ENCODE peak calls at places on chromosomes 5 and 9, in ten cellular contexts. D, G, W, K, Z, P, R, O, N and J are unnamed samples.

GRCh38 chr5:84382363-84383295 is 2.1 kb downstream of the EDIL3 start:
- DNase-seq in R (peak), G (peak), Z (peak), N (peak), O (no peak), D (peak), W (peak), P (peak), K (peak), J (peak)

GRCh38 chr5:129410488-129410887 is 49.6 kb upstream of the ADAMTS19 start:
- DNase-seq in Z (no peak), O (no peak), K (no peak), R (no peak), W (no peak), P (no peak), D (no peak), G (no peak), N (no peak), J (no peak)

GRCh38 chr5:170737591-170737990 is 45.9 kb upstream of the GABRP start:
- DNase-seq in W (no peak), N (no peak), P (no peak), G (no peak), K (no peak), D (no peak), O (no peak), R (no peak), Z (no peak), J (no peak)

GRCh38 chr5:42676362-42676761 is 80.3 kb upstream of the CCDC152 start:
- DNase-seq in D (no peak), W (no peak), N (no peak), G (no peak), P (no peak), O (no peak), K (no peak), Z (no peak), R (no peak), J (no peak)

GRCh38 chr9:131441441-131441840 is 47.6 kb downstream of the PRRC2B start:
- DNase-seq in W (no peak), N (no peak), D (no peak), K (no peak), G (no peak), R (no peak), P (no peak), O (no peak), Z (no peak), J (no peak)

GRCh38 chr5:113682497-113683136 is 169.1 kb downstream of the YTHDC2 start:
- DNase-seq in K (no peak), Z (peak), P (peak), W (peak), N (no peak), R (no peak), G (no peak), D (no peak), O (peak), J (no peak)

GRCh38 chr5:154577449-154577848 is 99.4 kb upstream of the HAND1 start:
- DNase-seq in P (no peak), O (peak), W (no peak), R (no peak), N (no peak), G (no peak), K (no peak), Z (no peak), D (no peak), J (no peak)

GRCh38 chr9:79023134-79023577 is 548.6 kb upstream of the TLE4 start:
- DNase-seq in P (peak), W (peak), O (peak), G (no peak), R (peak), D (no peak), N (peak), Z (peak), K (no peak), J (no peak)

GRCh38 chr5:116763987-116764866 is 189.6 kb upstream of the SEMA6A start:
- DNase-seq in Z (no peak), O (peak), P (no peak), G (no peak), K (no peak), W (peak), R (no peak), N (no peak), D (no peak), J (peak)

GRCh38 chr9:109346904-109347303 is 26.0 kb upstream of the EPB41L4B start:
- DNase-seq in W (no peak), P (no peak), G (no peak), O (no peak), N (no peak), D (no peak), Z (no peak), K (no peak), R (peak), J (no peak)

GRCh38 chr5:147690595-147690994 is 91.9 kb downstream of the JAKMIP2 start:
- DNase-seq in P (peak), W (peak), R (peak), D (no peak), Z (peak), O (peak), N (peak), G (no peak), K (no peak), J (peak)

GRCh38 chr5:40717281-40717680 is 37.6 kb downstream of the PTGER4 start:
- DNase-seq in R (no peak), N (no peak), O (no peak), G (no peak), P (peak), K (no peak), Z (peak), D (no peak), W (no peak), J (no peak)

GRCh38 chr9:105219291-105219805 is 25.1 kb upstream of the SLC44A1 start:
- DNase-seq in K (no peak), G (no peak), P (no peak), O (no peak), N (no peak), D (no peak), Z (no peak), W (peak), R (no peak), J (no peak)

GRCh38 chr5:138716456-138716924 is 36.7 kb upstream of the CTNNA1 start:
- DNase-seq in D (no peak), Z (peak), N (no peak), R (no peak), P (peak), O (no peak), G (no peak), W (peak), K (no peak), J (peak)

GRCh38 chr5:80127037-80127642 is 92.0 kb downstream of the THBS4 start:
- DNase-seq in P (no peak), R (no peak), Z (no peak), D (no peak), O (no peak), N (no peak), G (no peak), K (no peak), W (no peak), J (no peak)

GRCh38 chr5:66807743-66808142 is 211.6 kb downstream of the MAST4 start:
- DNase-seq in G (no peak), W (peak), P (peak), R (peak), Z (peak), K (no peak), O (peak), N (peak), D (no peak), J (peak)

GRCh38 chr5:50675385-50675784 is 8.9 kb downstream of the PARP8 start:
- DNase-seq in Z (no peak), G (no peak), D (no peak), P (no peak), K (no peak), N (no peak), O (no peak), R (no peak), W (no peak), J (no peak)

GRCh38 chr9:116572095-116572748 is 114.9 kb upstream of the TRIM32 start:
- DNase-seq in Z (peak), N (peak), P (peak), W (peak), K (peak), G (peak), R (peak), O (peak), D (peak), J (peak)

GRCh38 chr5:111075520-111075919 is 4.0 kb downstream of the TSLP start:
- DNase-seq in K (no peak), W (peak), D (no peak), O (peak), Z (peak), P (no peak), R (no peak), G (no peak), N (peak), J (no peak)

GRCh38 chr5:111070272-111071134 is 1.0 kb upstream of the TSLP start:
- DNase-seq in N (no peak), K (no peak), G (peak), D (no peak), R (peak), Z (no peak), P (no peak), W (no peak), O (no peak), J (no peak)

GRCh38 chr5:111071413-111071812 is at the start of gene TSLP:
- DNase-seq in D (no peak), O (no peak), Z (no peak), G (no peak), P (no peak), R (no peak), K (no peak), W (no peak), N (no peak), J (no peak)

GRCh38 chr5:111074244-111074643 is 2.7 kb downstream of the TSLP start:
- DNase-seq in P (no peak), N (no peak), O (peak), K (no peak), G (no peak), R (no peak), W (no peak), Z (no peak), D (no peak), J (no peak)

DNA sequence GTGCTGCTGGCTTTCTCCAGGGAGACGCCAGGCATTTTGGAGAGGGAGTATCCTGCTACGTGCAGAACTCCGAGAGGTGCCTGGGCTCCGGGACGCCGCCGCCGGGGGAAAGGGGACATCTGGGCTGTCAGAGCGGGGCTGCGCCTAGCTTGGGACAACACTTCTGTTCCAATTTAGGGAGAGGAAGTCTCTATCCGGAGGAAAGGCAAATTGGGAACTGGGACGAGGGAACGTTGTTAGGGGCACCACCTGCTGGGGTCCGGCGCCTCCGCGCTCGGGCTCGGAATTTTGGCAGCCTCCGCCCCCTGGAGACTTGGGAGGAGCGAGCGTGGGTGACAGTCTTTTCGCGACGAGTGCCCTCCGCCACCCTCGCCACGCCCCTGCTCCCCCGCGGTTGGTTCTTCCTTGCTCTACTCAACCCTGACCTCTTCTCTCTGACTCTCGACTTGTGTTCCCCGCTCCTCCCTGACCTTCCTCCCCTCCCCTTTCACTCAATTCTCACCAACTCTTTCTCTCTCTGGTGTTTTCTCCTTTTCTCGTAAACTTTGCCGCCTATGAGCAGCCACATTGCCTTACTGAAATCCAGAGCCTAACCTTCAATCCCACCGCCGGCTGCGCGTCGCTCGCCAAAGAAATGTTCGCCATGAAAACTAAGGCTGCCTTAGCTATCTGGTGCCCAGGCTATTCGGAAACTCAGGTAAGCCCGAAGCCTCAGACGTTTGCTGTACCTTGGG is 1.6 kb downstream of the TSLP start:
- DNase-seq in P (no peak), D (peak), R (peak), N (peak), O (no peak), G (peak), K (peak), Z (peak), W (peak), J (peak)
- TF ChIP-seq CTCF in P (no peak), D (peak), R (no peak), N (peak), O (peak), G (no peak), K (no peak), Z (no peak), W (no peak), J (no peak)

DNA sequence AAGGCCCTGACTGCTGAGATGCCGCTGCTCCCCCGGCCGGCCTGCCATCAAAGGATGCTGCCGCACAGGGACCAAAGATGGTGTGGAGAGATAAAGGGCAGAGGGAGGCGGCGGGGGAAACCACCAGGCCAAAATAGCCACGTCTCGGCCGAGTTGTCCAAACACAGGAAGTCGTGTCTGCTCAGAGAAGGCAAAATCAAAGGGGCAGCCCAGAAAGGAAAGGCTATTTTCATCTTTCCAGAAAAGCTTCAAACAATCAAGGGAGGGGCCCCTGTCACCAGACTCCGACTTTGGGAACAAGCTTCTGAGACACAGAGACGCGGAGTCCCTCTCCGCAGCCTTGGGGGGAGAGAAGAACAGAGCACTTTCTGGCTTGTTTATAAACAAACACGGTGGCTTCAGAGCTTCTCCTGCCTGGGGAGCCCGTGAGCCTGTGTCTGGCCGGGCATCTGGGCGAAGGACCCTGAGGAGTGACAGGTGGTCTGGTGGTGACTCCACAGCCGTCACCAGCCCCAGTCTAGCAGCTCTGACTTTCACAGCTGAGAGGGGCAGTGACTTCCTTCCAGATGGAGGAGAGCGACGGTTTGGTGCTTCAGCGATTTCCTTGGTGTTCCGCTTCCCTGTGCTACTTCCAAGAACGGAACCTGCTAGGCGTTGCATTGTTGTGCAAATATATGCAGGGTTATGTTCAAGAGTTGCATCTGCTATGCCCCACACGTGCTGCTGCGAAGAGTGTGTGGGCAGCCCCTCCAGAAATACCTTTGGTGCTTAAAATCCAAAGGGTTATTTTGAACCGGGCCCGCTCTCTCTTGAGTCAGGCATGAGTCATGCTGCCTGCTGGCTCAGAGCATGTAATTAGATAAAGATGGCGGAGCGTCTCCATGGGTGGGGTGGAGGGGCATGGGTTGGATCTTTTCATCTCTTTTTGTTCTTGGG is 24.0 kb downstream of the ADAMTSL2 start:
- DNase-seq in P (no peak), D (peak), K (peak), N (peak), G (no peak), W (peak), R (peak), O (peak), Z (peak), J (no peak)
- TF ChIP-seq CTCF in P (no peak), D (no peak), K (no peak), N (no peak), G (no peak), W (no peak), R (no peak), O (no peak), Z (no peak), J (no peak)

GRCh38 chr5:29079771-29080170 is 2041.4 kb upstream of the CDH9 start:
- DNase-seq in R (no peak), G (no peak), O (no peak), K (no peak), W (no peak), N (no peak), Z (no peak), D (no peak), P (peak), J (peak)
- TF ChIP-seq CTCF in R (no peak), G (no peak), O (no peak), K (no peak), W (no peak), N (no peak), Z (no peak), D (no peak), P (no peak), J (peak)

DNA sequence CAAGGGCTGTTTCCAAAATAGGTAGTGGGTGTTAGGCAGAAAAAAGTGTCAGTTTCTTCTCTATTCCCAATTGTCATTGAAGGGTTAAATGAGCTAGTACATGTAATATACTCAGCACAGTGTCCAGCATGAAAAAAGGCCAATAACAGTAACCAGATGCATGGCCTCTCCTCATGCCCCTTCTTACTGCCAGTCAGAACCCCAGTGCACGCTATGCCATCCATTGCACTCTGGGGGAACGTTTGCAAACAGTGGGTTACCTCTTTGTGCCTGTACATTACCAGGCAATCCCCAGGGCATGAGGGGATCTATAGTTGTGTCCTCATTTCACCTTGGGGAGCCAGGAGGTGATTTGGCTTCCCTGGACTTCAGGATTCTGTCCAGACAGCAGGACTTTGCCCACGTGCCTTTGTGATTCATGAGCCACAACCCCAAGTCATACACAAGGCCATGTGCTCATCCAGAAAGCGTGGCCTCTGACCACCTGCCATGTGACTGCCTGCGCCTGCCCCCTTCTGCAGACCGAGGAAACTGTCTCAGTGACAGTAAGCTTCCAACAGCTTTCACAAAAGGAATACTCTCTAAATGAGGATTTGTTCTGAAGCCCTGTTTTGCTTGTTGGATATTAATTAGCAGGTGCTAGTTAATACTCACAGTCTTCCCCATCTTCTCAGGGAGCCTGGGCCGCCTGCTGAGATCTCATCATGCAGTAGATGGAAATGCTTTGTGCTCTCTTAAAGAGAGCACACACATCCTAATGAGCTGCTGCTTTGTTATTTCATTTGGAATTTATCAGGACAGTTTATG is 36.8 kb upstream of the ANGPTL2 start:
- DNase-seq in O (peak), N (peak), D (peak), R (peak), G (peak), Z (peak), P (peak), W (peak), K (peak), J (peak)
- TF ChIP-seq CTCF in O (no peak), N (no peak), D (peak), R (peak), G (peak), Z (peak), P (no peak), W (no peak), K (no peak), J (no peak)

GRCh38 chr9:113876806-113877236 is 712 bp downstream of the ZNF618 start:
- DNase-seq in Z (peak), R (peak), N (no peak), P (no peak), D (no peak), K (no peak), O (peak), W (no peak), G (no peak), J (no peak)
- TF ChIP-seq CTCF in Z (peak), R (peak), N (peak), P (peak), D (peak), K (peak), O (peak), W (peak), G (peak), J (no peak)

DNA sequence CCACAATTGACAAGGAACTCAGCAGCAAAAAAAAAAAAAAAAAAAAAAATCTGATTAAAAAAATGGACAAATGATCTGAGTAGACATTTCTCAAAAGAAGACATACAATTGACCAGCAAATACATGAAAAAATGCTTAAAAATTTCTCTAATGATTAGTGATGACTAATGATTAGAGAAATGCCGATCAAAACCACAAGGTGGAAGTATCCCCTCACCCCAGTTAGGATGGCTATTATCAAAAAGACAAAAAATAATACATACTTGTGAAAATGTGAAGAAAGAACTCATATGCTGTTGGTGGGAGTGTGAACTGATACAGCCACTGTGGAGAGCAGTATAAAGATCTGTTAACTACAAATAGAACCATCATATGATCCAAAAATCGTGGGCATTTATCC is 245.3 kb downstream of the OSTF1 start:
- DNase-seq in K (no peak), W (no peak), D (no peak), N (no peak), O (no peak), R (no peak), P (no peak), G (no peak), Z (no peak), J (no peak)
- TF ChIP-seq CTCF in K (peak), W (no peak), D (peak), N (no peak), O (no peak), R (peak), P (no peak), G (peak), Z (no peak), J (no peak)

GRCh38 chr5:177472460-177473441 is 683 bp downstream of the DBN1 start:
- DNase-seq in Z (no peak), K (no peak), P (no peak), O (no peak), D (peak), R (peak), N (no peak), G (peak), W (no peak), J (peak)
- TF ChIP-seq CTCF in Z (no peak), K (no peak), P (no peak), O (no peak), D (no peak), R (peak), N (no peak), G (no peak), W (no peak), J (no peak)

GRCh38 chr5:55982957-55983381 is 11.8 kb downstream of the IL6ST start:
- DNase-seq in O (peak), P (peak), K (no peak), R (peak), W (peak), D (no peak), Z (no peak), N (no peak), G (no peak), J (no peak)
- TF ChIP-seq CTCF in O (no peak), P (peak), K (no peak), R (peak), W (peak), D (peak), Z (no peak), N (no peak), G (peak), J (no peak)